ENCODE peak calls at places on chromosomes 12 and 14, in four cellular contexts. X, E, Q and O are unnamed samples.

GRCh38 chr12:68760806-68761441 is 14.9 kb downstream of the SLC35E3 start:
- DNase-seq in X (no peak), E (no peak), Q (no peak), O (no peak)

GRCh38 chr14:35366048-35366428 is 38.5 kb downstream of the NFKBIA start:
- DNase-seq in X (no peak), E (no peak), Q (no peak), O (peak; percentile 90)

GRCh38 chr12:26123482-26123980 is 1.3 kb downstream of the BHLHE41 start:
- DNase-seq in X (no peak), E (no peak), Q (no peak), O (no peak)

GRCh38 chr14:104600141-104600643 is 4.4 kb downstream of the TMEM179 start:
- DNase-seq in X (no peak), E (no peak), Q (no peak), O (peak; percentile 59)

GRCh38 chr12:88202500-88202899 is 60.4 kb downstream of the TMTC3 start:
- DNase-seq in X (no peak), E (no peak), Q (no peak), O (no peak)

GRCh38 chr14:70894868-70895267 is 12.4 kb upstream of the PCNX1 start:
- DNase-seq in X (no peak), E (no peak), Q (no peak), O (peak; percentile 13)

GRCh38 chr12:59383426-59383822 is 212.4 kb upstream of the SLC16A7 start:
- DNase-seq in X (no peak), E (no peak), Q (no peak), O (no peak)

GRCh38 chr14:100658514-100658886 is 68.2 kb upstream of the DLK1 start:
- DNase-seq in X (peak; percentile 79), E (no peak), Q (no peak), O (peak; percentile 29)

GRCh38 chr12:24533953-24534352 is 414.9 kb downstream of the BCAT1 start:
- DNase-seq in X (no peak), E (no peak), Q (no peak), O (no peak)

GRCh38 chr12:1184402-1184801 is 193.4 kb downstream of the ERC1 start:
- DNase-seq in X (no peak), E (no peak), Q (no peak), O (no peak)

GRCh38 chr12:117098361-117099217 is 627 bp downstream of the TESC start:
- DNase-seq in X (peak; percentile 77), E (no peak), Q (no peak), O (no peak)

GRCh38 chr14:94036328-94037167 is 10.4 kb downstream of the OTUB2 start:
- DNase-seq in X (peak; percentile 96), E (peak; percentile 63), Q (peak; percentile 36), O (peak; percentile 76)

GRCh38 chr12:49342914-49343731 is 3.6 kb upstream of the DNAJC22 start:
- DNase-seq in X (no peak), E (no peak), Q (no peak), O (no peak)

GRCh38 chr14:69873877-69874780 is 5.1 kb upstream of the SMOC1 start:
- DNase-seq in X (no peak), E (no peak), Q (no peak), O (peak; percentile 32)

GRCh38 chr12:116982721-116983502 is 72.2 kb downstream of the FBXW8 start:
- DNase-seq in X (peak; percentile 31), E (no peak), Q (no peak), O (no peak)

GRCh38 chr12:68121143-68121542 is 38.4 kb downstream of the IFNG start:
- DNase-seq in X (no peak), E (no peak), Q (no peak), O (no peak)

GRCh38 chr14:73784988-73785313 is 66.7 kb upstream of the PTGR2 start:
- DNase-seq in X (no peak), E (no peak), Q (no peak), O (no peak)

GRCh38 chr12:92505373-92506340 is 197.1 kb upstream of the PLEKHG7 start:
- DNase-seq in X (no peak), E (peak; percentile 1), Q (peak; percentile 88), O (peak; percentile 8)